ENCODE peak calls at places on chromosome 21, in eight cellular contexts. O is caudate nucleus; B is GM04504; A is Caki2; D is CD8-positive, alpha-beta T cell; N is fibroblast of pulmonary artery; Q is HFF-Myc; X is astrocyte of the spinal cord. F is an unnamed sample.

GRCh38 chr21:45420623-45421041 is 15.7 kb downstream of the COL18A1 start:
- DNase-seq in O (no peak), B (no peak), A (peak; percentile 99), D (no peak), N (no peak), Q (no peak), X (no peak), F (no peak)

GRCh38 chr21:35467536-35467935 is 418.4 kb upstream of the RUNX1 start:
- DNase-seq in O (no peak), B (no peak), A (no peak), D (no peak), N (no peak), Q (no peak), X (no peak), F (no peak)

GRCh38 chr21:31988492-31989285 is 115.9 kb downstream of the HUNK start:
- DNase-seq in O (no peak), B (peak; percentile 15), A (no peak), D (no peak), N (no peak), Q (no peak), X (no peak), F (no peak)

GRCh38 chr21:34812510-34813265 is 143.9 kb downstream of the CLIC6 start:
- DNase-seq in O (no peak), B (peak; percentile 79), A (peak; percentile 47), D (no peak), N (peak; percentile 60), Q (no peak), X (peak; percentile 97), F (no peak)

GRCh38 chr21:39125752-39126485 is 57.3 kb downstream of the PSMG1 start:
- DNase-seq in O (no peak), B (peak; percentile 46), A (peak; percentile 59), D (no peak), N (peak; percentile 87), Q (no peak), X (peak; percentile 72), F (peak; percentile 46)

GRCh38 chr21:42777757-42778344 is 101.5 kb downstream of the WDR4 start:
- DNase-seq in O (no peak), B (no peak), A (peak; percentile 74), D (no peak), N (no peak), Q (no peak), X (peak; percentile 9), F (peak; percentile 61)

GRCh38 chr21:35072960-35073359 is 23.9 kb upstream of the RUNX1 start:
- DNase-seq in O (no peak), B (peak; percentile 61), A (no peak), D (no peak), N (peak; percentile 21), Q (no peak), X (peak; percentile 56), F (no peak)

GRCh38 chr21:45971487-45972352 is 9.8 kb upstream of the COL6A1 start:
- DNase-seq in O (no peak), B (peak; percentile 92), A (no peak), D (no peak), N (peak; percentile 71), Q (peak; percentile 97), X (peak; percentile 58), F (no peak)

GRCh38 chr21:26087223-26087918 is 83.2 kb downstream of the APP start:
- DNase-seq in O (no peak), B (no peak), A (no peak), D (no peak), N (no peak), Q (no peak), X (no peak), F (no peak)

GRCh38 chr21:37139154-37139553 is 66.1 kb downstream of the TTC3 start:
- DNase-seq in O (no peak), B (no peak), A (no peak), D (no peak), N (no peak), Q (no peak), X (peak; percentile 37), F (no peak)

GRCh38 chr21:32958288-32958992 is 67.3 kb upstream of the OLIG2 start:
- DNase-seq in O (no peak), B (no peak), A (no peak), D (no peak), N (no peak), Q (no peak), X (no peak), F (no peak)

GRCh38 chr21:17051054-17051453 is 461.8 kb upstream of the CXADR start:
- DNase-seq in O (no peak), B (no peak), A (no peak), D (no peak), N (no peak), Q (no peak), X (no peak), F (no peak)

GRCh38 chr21:32991299-32991850 is 34.4 kb upstream of the OLIG2 start:
- DNase-seq in O (no peak), B (no peak), A (no peak), D (no peak), N (no peak), Q (no peak), X (no peak), F (no peak)

GRCh38 chr21:46188226-46189212 is 4.3 kb upstream of the SPATC1L start:
- DNase-seq in O (no peak), B (peak; percentile 43), A (peak; percentile 54), D (no peak), N (peak; percentile 85), Q (no peak), X (peak; percentile 51), F (peak; percentile 80)

GRCh38 chr21:37450385-37451044 is 83.9 kb downstream of the DYRK1A start:
- DNase-seq in O (no peak), B (no peak), A (no peak), D (no peak), N (peak; percentile 30), Q (no peak), X (peak; percentile 32), F (no peak)

GRCh38 chr21:36654796-36655325 is 44.1 kb upstream of the SIM2 start:
- DNase-seq in O (no peak), B (no peak), A (no peak), D (no peak), N (no peak), Q (no peak), X (no peak), F (no peak)

GRCh38 chr21:36706482-36706852 is 7.6 kb downstream of the SIM2 start:
- DNase-seq in O (no peak), B (no peak), A (no peak), D (peak; percentile 47), N (no peak), Q (no peak), X (no peak), F (no peak)

GRCh38 chr21:35359076-35359475 is 310.0 kb upstream of the RUNX1 start:
- DNase-seq in O (no peak), B (no peak), A (no peak), D (no peak), N (no peak), Q (no peak), X (no peak), F (no peak)

GRCh38 chr21:44914176-44914874 is 6.4 kb downstream of the ITGB2 start:
- DNase-seq in O (no peak), B (no peak), A (no peak), D (peak; percentile 82), N (no peak), Q (no peak), X (no peak), F (no peak)

GRCh38 chr21:42395910-42396625 is at the start of gene TMPRSS3:
- DNase-seq in O (no peak), B (no peak), A (no peak), D (no peak), N (no peak), Q (no peak), X (no peak), F (no peak)

GRCh38 chr21:41632748-41633475 is 125.0 kb upstream of the TMPRSS2 start:
- DNase-seq in O (no peak), B (no peak), A (no peak), D (no peak), N (no peak), Q (no peak), X (no peak), F (no peak)

GRCh38 chr21:14690886-14691285 is 144.8 kb upstream of the SAMSN1 start:
- DNase-seq in O (no peak), B (no peak), A (no peak), D (no peak), N (peak; percentile 9), Q (no peak), X (no peak), F (no peak)

GRCh38 chr21:42526379-42526727 is 12.7 kb downstream of the SLC37A1 start:
- DNase-seq in O (no peak), B (no peak), A (no peak), D (no peak), N (no peak), Q (no peak), X (no peak), F (no peak)

GRCh38 chr21:42547001-42547905 is 33.6 kb downstream of the SLC37A1 start:
- DNase-seq in O (no peak), B (no peak), A (no peak), D (no peak), N (no peak), Q (no peak), X (no peak), F (no peak)

GRCh38 chr21:28256420-28256831 is 736.3 kb downstream of the LTN1 start:
- DNase-seq in O (no peak), B (no peak), A (peak; percentile 71), D (no peak), N (no peak), Q (no peak), X (no peak), F (no peak)

GRCh38 chr21:15130751-15131150 is 66.0 kb upstream of the NRIP1 start:
- DNase-seq in O (no peak), B (no peak), A (no peak), D (no peak), N (peak; percentile 21), Q (no peak), X (peak; percentile 15), F (no peak)

GRCh38 chr21:26388731-26389231 is 184.3 kb downstream of the CYYR1 start:
- DNase-seq in O (no peak), B (peak; percentile 52), A (peak; percentile 98), D (no peak), N (peak; percentile 77), Q (peak; percentile 45), X (peak; percentile 44), F (no peak)

GRCh38 chr21:15309721-15310120 is 244.9 kb upstream of the NRIP1 start:
- DNase-seq in O (no peak), B (peak; percentile 12), A (no peak), D (no peak), N (peak; percentile 59), Q (no peak), X (no peak), F (peak; percentile 26)

GRCh38 chr21:46006547-46007497 is 25.3 kb downstream of the COL6A1 start:
- DNase-seq in O (no peak), B (no peak), A (no peak), D (no peak), N (no peak), Q (no peak), X (no peak), F (no peak)

GRCh38 chr21:39373634-39374033 is 24.7 kb upstream of the HMGN1 start:
- DNase-seq in O (no peak), B (no peak), A (no peak), D (no peak), N (peak; percentile 64), Q (no peak), X (peak; percentile 38), F (no peak)

GRCh38 chr21:45150630-45151265 is 76.4 kb downstream of the ADARB1 start:
- DNase-seq in O (no peak), B (no peak), A (no peak), D (peak; percentile 44), N (no peak), Q (no peak), X (no peak), F (no peak)

GRCh38 chr21:15229390-15229789 is 164.6 kb upstream of the NRIP1 start:
- DNase-seq in O (no peak), B (no peak), A (no peak), D (no peak), N (no peak), Q (no peak), X (no peak), F (no peak)

GRCh38 chr21:27154451-27155129 is 187.7 kb upstream of the ADAMTS5 start:
- DNase-seq in O (no peak), B (no peak), A (no peak), D (no peak), N (peak; percentile 57), Q (no peak), X (no peak), F (no peak)

GRCh38 chr21:25360593-25360992 is 246.7 kb downstream of the MRPL39 start:
- DNase-seq in O (no peak), B (no peak), A (no peak), D (no peak), N (no peak), Q (no peak), X (no peak), F (no peak)